ENCODE peak calls at places on chromosomes 5 and 9, in nine cellular contexts. J is suprapubic skin, M is HL-60, Q is esophagus muscularis mucosa, H is vagina, B is stomach, T is transverse colon, C is SK-N-SH, U is HepG2. Y is an unnamed sample.

GRCh38 chr5:115033861-115034260 is 135.8 kb downstream of the TRIM36 start:
- DNase-seq in J (no peak), M (peak), Q (no peak), H (no peak), B (no peak), T (no peak), C (no peak), U (peak), Y (no peak)

GRCh38 chr5:13217636-13218035 is 726.9 kb downstream of the DNAH5 start:
- DNase-seq in J (no peak), M (no peak), Q (no peak), H (no peak), B (no peak), T (no peak), C (no peak), U (no peak), Y (no peak)

GRCh38 chr5:1799110-1799601 is 481 bp downstream of the MRPL36 start:
- DNase-seq in J (peak), M (peak), Q (no peak), H (no peak), B (no peak), T (peak), C (no peak), U (peak), Y (no peak)

GRCh38 chr5:150138551-150139265 is 16.9 kb downstream of the PDGFRB start:
- DNase-seq in J (no peak), M (no peak), Q (no peak), H (no peak), B (peak), T (no peak), C (peak), U (peak), Y (no peak)

GRCh38 chr5:163459465-163459887 is 426 bp downstream of the NUDCD2 start:
- DNase-seq in J (no peak), M (no peak), Q (no peak), H (no peak), B (no peak), T (no peak), C (no peak), U (peak), Y (no peak)

GRCh38 chr9:133512253-133513213 is 12.2 kb downstream of the MYMK start:
- DNase-seq in J (no peak), M (no peak), Q (no peak), H (no peak), B (no peak), T (no peak), C (peak), U (no peak), Y (no peak)

GRCh38 chr9:68747043-68747533 is 42.0 kb downstream of the PIP5K1B start:
- DNase-seq in J (no peak), M (no peak), Q (no peak), H (no peak), B (no peak), T (no peak), C (no peak), U (no peak), Y (no peak)

GRCh38 chr9:94847486-94847885 is 121.0 kb downstream of the AOPEP start:
- DNase-seq in J (no peak), M (no peak), Q (no peak), H (no peak), B (no peak), T (no peak), C (no peak), U (no peak), Y (no peak)

GRCh38 chr5:10250804-10251276 is 760 bp downstream of the CCT5 start:
- DNase-seq in J (no peak), M (peak), Q (no peak), H (no peak), B (no peak), T (no peak), C (peak), U (no peak), Y (no peak)

GRCh38 chr5:32639943-32640342 is 54.6 kb downstream of the SUB1 start:
- DNase-seq in J (no peak), M (no peak), Q (no peak), H (no peak), B (no peak), T (no peak), C (no peak), U (no peak), Y (no peak)

GRCh38 chr9:136197372-136197875 is 7.5 kb downstream of the LHX3 start:
- DNase-seq in J (no peak), M (no peak), Q (no peak), H (no peak), B (no peak), T (no peak), C (no peak), U (no peak), Y (no peak)

DNA sequence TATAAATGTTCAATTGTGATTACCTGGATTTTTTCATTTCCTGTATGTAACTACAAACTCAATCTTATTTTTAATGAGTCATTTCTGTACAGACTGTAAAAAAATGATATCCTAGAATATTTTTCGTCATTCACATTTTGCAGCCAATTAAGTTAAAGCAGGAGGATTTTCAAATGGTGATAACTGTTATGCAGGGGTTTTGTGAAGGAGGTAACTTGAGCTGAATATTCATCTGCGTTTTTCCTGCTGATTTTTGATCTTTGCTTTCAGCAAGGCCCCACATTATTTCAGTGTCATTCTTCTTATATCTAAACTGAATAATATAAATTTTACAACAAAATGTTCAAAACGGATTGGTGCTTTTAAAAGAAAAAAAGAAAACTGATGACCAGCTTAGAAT is 74.1 kb downstream of the SLF1 start:
- DNase-seq in J (no peak), M (no peak), Q (no peak), H (no peak), B (no peak), T (no peak), C (no peak), U (no peak), Y (no peak)
- H3K4me3 ChIP-seq in J (no peak), M (no peak), Q (no peak), H (no peak), B (no peak), T (no peak), C (no peak), U (no peak), Y (no peak)

GRCh38 chr9:125749287-125749935 is 2.2 kb downstream of the PBX3 start:
- DNase-seq in J (no peak), M (no peak), Q (no peak), H (no peak), B (no peak), T (no peak), C (no peak), U (no peak), Y (no peak)

GRCh38 chr9:125747053-125747764 is at the start of gene PBX3:
- DNase-seq in J (peak), M (peak), Q (no peak), H (no peak), B (peak), T (peak), C (peak), U (no peak), Y (no peak)

GRCh38 chr9:125747765-125748510 is 765 bp downstream of the PBX3 start:
- DNase-seq in J (peak), M (peak), Q (no peak), H (no peak), B (peak), T (peak), C (peak), U (no peak), Y (no peak)

GRCh38 chr9:125749951-125750655 is 2.9 kb downstream of the PBX3 start:
- DNase-seq in J (no peak), M (no peak), Q (no peak), H (no peak), B (no peak), T (no peak), C (peak), U (peak), Y (no peak)

DNA sequence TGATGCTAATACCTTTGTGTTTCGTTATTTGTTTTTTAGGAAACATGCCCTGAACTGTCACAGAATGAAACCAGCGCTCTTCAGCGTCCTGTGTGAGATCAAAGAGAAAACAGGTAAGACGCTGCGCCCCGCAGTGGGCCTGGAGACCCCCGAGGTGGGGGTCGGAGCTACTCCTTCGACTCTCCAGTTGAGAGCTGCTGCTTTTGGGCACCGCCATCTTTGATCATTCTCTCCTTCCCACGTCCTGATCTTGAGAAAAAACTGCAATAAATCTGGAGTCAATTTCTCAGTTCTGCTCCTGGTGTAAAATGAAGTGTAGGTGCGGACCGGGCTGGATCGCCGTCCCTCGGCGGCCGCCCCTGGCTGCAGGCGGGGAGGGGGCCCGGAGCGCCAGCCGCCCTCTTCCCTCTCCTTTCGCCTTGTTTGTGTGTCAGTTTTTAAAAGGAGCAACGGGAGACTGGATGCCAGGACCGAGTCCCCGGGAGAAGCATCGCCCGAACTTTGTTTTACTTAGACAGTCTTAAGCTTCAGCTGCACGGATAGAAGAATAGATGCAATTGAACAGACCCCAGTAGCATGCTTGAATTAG is 1.4 kb downstream of the PBX3 start:
- DNase-seq in J (no peak), M (no peak), Q (no peak), H (no peak), B (no peak), T (no peak), C (peak), U (no peak), Y (no peak)
- TF ChIP-seq POLR2AphosphoS5 in J (no peak), M (no peak), Q (no peak), H (no peak), B (no peak), T (no peak), C (no peak), U (no peak), Y (no peak)

DNA sequence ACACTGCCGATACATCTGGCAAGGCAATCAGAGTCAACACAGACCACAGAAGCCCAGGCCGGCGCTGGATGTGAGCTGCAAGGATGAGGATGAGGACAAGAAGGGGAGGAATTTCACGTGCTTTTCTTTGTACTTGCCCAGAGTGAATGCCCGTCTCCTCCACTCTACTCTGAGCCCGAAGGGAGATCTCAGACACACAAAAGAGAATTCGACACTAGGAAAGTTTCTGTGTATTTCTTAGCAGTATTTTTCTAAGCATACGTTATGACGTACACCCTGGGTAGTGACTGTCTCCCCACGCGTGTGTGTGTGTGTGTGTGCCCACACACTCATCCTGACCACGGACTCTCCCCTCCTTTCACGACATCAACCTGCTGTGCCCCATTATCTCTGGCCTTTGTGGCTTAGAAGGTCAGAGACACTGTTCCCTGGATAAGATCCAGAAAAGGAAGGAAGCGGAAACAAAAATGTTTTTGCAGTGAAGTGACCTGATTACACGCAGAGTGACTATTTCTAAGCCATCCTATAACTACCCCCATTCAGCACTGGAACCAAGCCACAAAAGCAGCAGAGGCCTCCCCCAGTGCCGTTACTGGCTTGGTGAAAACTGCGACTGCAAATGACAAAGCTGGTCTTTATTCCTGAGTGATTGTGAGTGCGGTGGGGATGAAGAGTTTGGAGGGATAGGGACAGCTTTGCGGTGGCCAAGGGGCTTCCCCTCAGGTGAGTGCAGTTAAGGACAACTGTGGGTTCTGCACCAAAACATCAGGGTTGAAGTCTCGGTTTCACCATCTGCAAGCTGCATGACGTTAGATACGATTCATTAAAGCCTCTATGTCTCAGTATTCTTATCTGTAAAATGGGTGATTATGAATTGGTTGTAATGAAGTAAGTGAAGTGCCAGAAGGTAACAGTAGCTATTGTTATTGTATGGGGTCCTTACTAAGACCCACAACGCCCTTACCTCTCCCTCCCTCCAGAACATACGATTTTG is 227.1 kb upstream of the DAPK1 start:
- DNase-seq in J (no peak), M (no peak), Q (no peak), H (no peak), B (no peak), T (no peak), C (peak), U (no peak), Y (no peak)
- H3K4me3 ChIP-seq in J (no peak), M (no peak), Q (no peak), H (no peak), B (no peak), T (no peak), C (no peak), U (no peak), Y (no peak)

DNA sequence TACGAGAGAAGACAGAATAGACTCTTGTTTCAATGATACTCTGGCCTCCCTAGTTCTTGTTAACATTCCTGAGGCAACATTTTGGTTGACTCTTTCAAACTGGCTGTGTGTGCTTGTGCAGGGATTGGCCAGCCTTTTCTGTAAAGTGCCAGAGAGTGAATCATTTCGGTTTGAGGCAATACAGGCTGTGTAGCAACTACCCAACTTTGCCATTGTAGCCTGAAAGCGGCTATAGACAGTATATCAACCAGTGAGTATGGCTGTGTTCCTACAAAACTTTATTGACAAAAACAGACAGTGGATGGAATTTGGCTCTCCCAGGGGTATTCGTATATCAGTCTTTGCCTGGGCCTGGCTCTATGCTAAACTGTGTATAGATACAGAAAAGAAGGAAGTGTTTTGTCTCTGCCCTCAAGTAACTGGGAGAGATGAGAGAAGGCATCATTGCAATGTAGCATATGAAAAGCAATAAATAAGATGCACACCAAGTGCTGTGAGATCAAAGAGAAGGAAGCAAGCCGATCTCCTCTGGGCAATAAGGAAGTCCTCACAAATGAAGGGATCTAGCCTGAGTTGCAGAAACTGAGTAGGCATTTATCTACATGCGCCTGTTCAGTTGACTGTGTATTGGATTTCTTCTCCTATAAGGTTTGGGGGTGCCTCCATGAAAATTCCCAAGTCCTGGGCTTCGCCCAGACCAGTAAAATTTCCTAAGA is 568.0 kb upstream of the KLF4 start:
- DNase-seq in J (no peak), M (peak), Q (no peak), H (no peak), B (no peak), T (peak), C (no peak), U (no peak), Y (no peak)
- TF ChIP-seq POLR2AphosphoS5 in J (peak), M (no peak), Q (peak), H (peak), B (peak), T (peak), C (no peak), U (no peak), Y (no peak)

Y was measured in Panc1.